ENCODE peak calls at places on chromosome 17, in nine cellular contexts. B, Z, R, J, O, W, V, H and F are unnamed samples.
A peak's percentile ranks its signal among the peaks of the same experiment; 100 is the strongest.

GRCh38 chr17:45155483-45155882 is 6.2 kb upstream of the HEXIM2 start:
- DNase-seq in V (no peak), H (no peak), R (no peak), Z (no peak), B (no peak), J (no peak), O (no peak), W (no peak), F (no peak)

GRCh38 chr17:50976951-50977472 is 110.9 kb upstream of the TOB1 start:
- DNase-seq in O (no peak), R (no peak), Z (no peak), H (no peak), V (no peak), B (no peak), J (no peak), W (no peak), F (no peak)

GRCh38 chr17:50177983-50178834 is 12.4 kb downstream of the SGCA start:
- DNase-seq in O (peak; percentile 64), R (peak; percentile 64), W (peak; percentile 83), V (peak; percentile 94), H (peak; percentile 88), Z (peak; percentile 43), B (peak; percentile 98), J (peak; percentile 97), F (peak; percentile 93)

GRCh38 chr17:44842748-44843147 is 4.9 kb upstream of the HIGD1B start:
- DNase-seq in O (no peak), Z (no peak), W (no peak), R (no peak), B (no peak), H (no peak), V (no peak), J (no peak), F (no peak)

GRCh38 chr17:4631836-4632582 is 9.5 kb downstream of the ALOX15 start:
- DNase-seq in B (no peak), R (no peak), O (no peak), W (no peak), J (no peak), V (no peak), Z (no peak), H (peak; percentile 58), F (no peak)

GRCh38 chr17:77546772-77547201 is 406.0 kb downstream of the SEC14L1 start:
- DNase-seq in W (no peak), H (no peak), R (peak; percentile 92), O (no peak), J (no peak), Z (no peak), V (no peak), B (no peak), F (no peak)

GRCh38 chr17:28878981-28879380 is 18.6 kb downstream of the FLOT2 start:
- DNase-seq in B (peak; percentile 90), W (peak; percentile 60), R (no peak), J (peak; percentile 44), O (peak; percentile 38), H (no peak), V (no peak), Z (no peak), F (no peak)

GRCh38 chr17:66976379-66976663 is 11.8 kb downstream of the CACNG4 start:
- DNase-seq in V (no peak), B (no peak), Z (no peak), J (no peak), O (no peak), R (no peak), W (no peak), H (no peak), F (no peak)

GRCh38 chr17:81715872-81716673 is 4.0 kb downstream of the SLC25A10 start:
- DNase-seq in W (no peak), V (no peak), B (no peak), O (no peak), Z (no peak), J (no peak), H (peak; percentile 57), R (no peak), F (peak; percentile 72)

GRCh38 chr17:38463451-38463858 is 35.2 kb downstream of the ARHGAP23 start:
- DNase-seq in Z (no peak), V (no peak), H (no peak), B (no peak), O (no peak), W (no peak), R (no peak), J (no peak), F (no peak)

GRCh38 chr17:49555495-49556018 is 20.1 kb upstream of the NXPH3 start:
- DNase-seq in W (no peak), V (no peak), B (no peak), O (no peak), R (no peak), H (no peak), Z (no peak), J (no peak), F (no peak)

GRCh38 chr17:30113213-30113612 is 3.4 kb upstream of the NSRP1 start:
- DNase-seq in Z (no peak), H (no peak), B (no peak), R (no peak), W (no peak), O (no peak), J (no peak), V (no peak), F (no peak)

GRCh38 chr17:59490259-59490658 is 75.2 kb upstream of the DHX40 start:
- DNase-seq in W (no peak), V (no peak), J (no peak), R (no peak), Z (no peak), B (no peak), O (no peak), H (no peak), F (no peak)

GRCh38 chr17:80477647-80478478 is 1.5 kb upstream of the NPTX1 start:
- DNase-seq in V (no peak), Z (peak; percentile 39), J (peak; percentile 49), W (peak; percentile 71), O (peak; percentile 62), H (no peak), R (peak; percentile 68), B (peak; percentile 75), F (no peak)

GRCh38 chr17:49214665-49215360 is 4.3 kb downstream of the ABI3 start:
- DNase-seq in Z (no peak), V (no peak), H (peak; percentile 70), J (no peak), R (no peak), B (no peak), O (no peak), W (no peak), F (no peak)

GRCh38 chr17:45320349-45320930 is 3.6 kb upstream of the MAP3K14 start:
- DNase-seq in V (no peak), O (no peak), Z (no peak), J (peak; percentile 42), H (no peak), R (no peak), W (peak; percentile 43), B (no peak), F (no peak)